ENCODE peak calls at places on chromosomes 13 and 19, in six cellular contexts. One of them, this sample, is unnamed. For H3K4me1, the result is how much of the 10 kb centered on the place peaks cover.

GRCh38 chr13:99505814-99506269 is 4.6 kb downstream of the TM9SF2 start:
- DNase-seq in aorta: no peak
- DNase-seq in Panc1: no peak
- DNase-seq in mucosa of descending colon: no peak
- DNase-seq in transverse colon: no peak
- DNase-seq in adrenal gland: no peak
- DNase-seq in this sample: no peak

GRCh38 chr13:93244141-93244917 is 17.7 kb downstream of the GPC6 start:
- DNase-seq in aorta: no peak
- DNase-seq in mucosa of descending colon: no peak
- DNase-seq in transverse colon: no peak
- DNase-seq in Panc1: no peak
- DNase-seq in adrenal gland: no peak
- DNase-seq in this sample: no peak

GRCh38 chr13:73698859-73699258 is 435.3 kb downstream of the KLF12 start:
- DNase-seq in mucosa of descending colon: no peak
- DNase-seq in transverse colon: no peak
- DNase-seq in adrenal gland: no peak
- DNase-seq in aorta: no peak
- DNase-seq in Panc1: no peak
- DNase-seq in this sample: no peak

GRCh38 chr13:97188207-97188606 is 33.9 kb upstream of the MBNL2 start:
- DNase-seq in adrenal gland: no peak
- DNase-seq in mucosa of descending colon: no peak
- DNase-seq in aorta: no peak
- DNase-seq in transverse colon: no peak
- DNase-seq in Panc1: no peak
- DNase-seq in this sample: no peak

GRCh38 chr13:83377486-83377885 is 504.8 kb downstream of the SLITRK1 start:
- DNase-seq in aorta: no peak
- DNase-seq in Panc1: no peak
- DNase-seq in mucosa of descending colon: no peak
- DNase-seq in transverse colon: no peak
- DNase-seq in adrenal gland: no peak
- DNase-seq in this sample: no peak

GRCh38 chr19:17762505-17763229 is 11.4 kb downstream of the FCHO1 start:
- DNase-seq in aorta: peak
- DNase-seq in adrenal gland: no peak
- DNase-seq in mucosa of descending colon: no peak
- DNase-seq in transverse colon: peak
- DNase-seq in Panc1: no peak
- DNase-seq in this sample: peak

GRCh38 chr13:73411067-73411809 is 352.4 kb downstream of the KLF5 start:
- DNase-seq in transverse colon: no peak
- DNase-seq in adrenal gland: no peak
- DNase-seq in Panc1: no peak
- DNase-seq in aorta: no peak
- DNase-seq in mucosa of descending colon: no peak
- DNase-seq in this sample: no peak

GRCh38 chr13:31207630-31208549 is 8.1 kb downstream of the B3GLCT start:
- DNase-seq in mucosa of descending colon: no peak
- DNase-seq in adrenal gland: no peak
- DNase-seq in Panc1: no peak
- DNase-seq in aorta: no peak
- DNase-seq in transverse colon: no peak
- DNase-seq in this sample: no peak

GRCh38 chr13:34356686-34357434 is 538.9 kb downstream of the RFC3 start:
- DNase-seq in mucosa of descending colon: no peak
- DNase-seq in transverse colon: no peak
- DNase-seq in aorta: no peak
- DNase-seq in Panc1: no peak
- DNase-seq in adrenal gland: no peak
- DNase-seq in this sample: no peak

GRCh38 chr13:25571237-25571636 is 199.5 kb downstream of the ATP8A2 start:
- DNase-seq in Panc1: no peak
- DNase-seq in transverse colon: no peak
- DNase-seq in adrenal gland: no peak
- DNase-seq in aorta: no peak
- DNase-seq in mucosa of descending colon: no peak
- DNase-seq in this sample: no peak

GRCh38 chr19:6750062-6750461 is 10.6 kb downstream of the TRIP10 start:
- DNase-seq in Panc1: no peak
- DNase-seq in mucosa of descending colon: peak
- DNase-seq in aorta: peak
- DNase-seq in adrenal gland: no peak
- DNase-seq in transverse colon: no peak
- DNase-seq in this sample: no peak

GRCh38 chr19:32178841-32179410 is 166.5 kb upstream of the ZNF507 start:
- DNase-seq in Panc1: no peak
- DNase-seq in aorta: no peak
- DNase-seq in transverse colon: no peak
- DNase-seq in adrenal gland: peak
- DNase-seq in mucosa of descending colon: no peak
- DNase-seq in this sample: no peak

GRCh38 chr19:54364775-54365257 is at the start of gene LAIR1:
- DNase-seq in Panc1: no peak
- DNase-seq in adrenal gland: peak
- DNase-seq in aorta: peak
- DNase-seq in transverse colon: peak
- DNase-seq in mucosa of descending colon: peak
- DNase-seq in this sample: no peak

DNA sequence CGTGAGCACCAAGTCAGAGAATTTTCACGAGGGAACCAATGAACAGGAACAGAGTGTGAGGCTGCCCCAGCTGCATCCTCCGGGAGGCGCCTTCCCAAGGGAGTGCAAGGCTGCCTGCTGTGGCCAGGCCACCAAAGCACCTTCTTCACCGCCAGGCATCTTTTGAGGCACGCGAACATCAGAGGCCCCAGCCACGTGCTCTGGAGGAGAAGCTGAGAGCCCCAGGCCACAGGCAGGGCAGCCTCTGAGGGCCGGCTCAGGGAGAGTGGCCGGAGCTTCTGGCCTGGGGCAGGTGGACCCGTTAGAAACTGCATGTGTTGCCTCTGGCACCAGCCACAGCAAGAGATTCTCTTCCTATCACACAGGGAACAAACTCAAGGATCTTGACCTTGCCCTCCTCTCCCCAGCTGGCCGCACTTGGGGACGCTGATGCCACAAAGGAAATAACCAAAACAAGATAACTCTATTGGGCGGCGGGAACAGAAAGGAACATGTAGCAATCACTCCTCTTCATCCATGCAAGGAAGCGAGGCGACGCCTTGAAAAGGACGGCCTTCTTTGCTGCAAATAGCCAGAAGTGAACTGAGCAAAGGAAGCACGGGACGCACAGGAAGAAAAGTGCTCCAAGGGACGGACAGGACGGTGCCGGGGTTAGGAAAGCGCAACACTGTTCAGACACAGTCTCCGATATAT is 19.9 kb downstream of the GAS6 start:
- DNase-seq in mucosa of descending colon: peak
- DNase-seq in Panc1: no peak
- DNase-seq in adrenal gland: peak
- DNase-seq in aorta: peak
- DNase-seq in transverse colon: no peak
- DNase-seq in this sample: no peak
- H3K4me1 ChIP-seq in mucosa of descending colon: under half
- H3K4me1 ChIP-seq in Panc1: under half
- H3K4me1 ChIP-seq in adrenal gland: under half
- H3K4me1 ChIP-seq in aorta: under half
- H3K4me1 ChIP-seq in transverse colon: under half
- H3K4me1 ChIP-seq in this sample: under half

GRCh38 chr19:10763828-10764339 is 46.0 kb downstream of the DNM2 start:
- DNase-seq in aorta: no peak
- DNase-seq in adrenal gland: no peak
- DNase-seq in transverse colon: no peak
- DNase-seq in Panc1: no peak
- DNase-seq in mucosa of descending colon: no peak
- DNase-seq in this sample: no peak

GRCh38 chr19:10764340-10764894 is 46.5 kb downstream of the DNM2 start:
- DNase-seq in adrenal gland: no peak
- DNase-seq in Panc1: no peak
- DNase-seq in transverse colon: peak
- DNase-seq in aorta: no peak
- DNase-seq in mucosa of descending colon: peak
- DNase-seq in this sample: no peak

GRCh38 chr19:10763399-10763798 is 45.5 kb downstream of the DNM2 start:
- DNase-seq in mucosa of descending colon: no peak
- DNase-seq in Panc1: no peak
- DNase-seq in adrenal gland: no peak
- DNase-seq in aorta: no peak
- DNase-seq in transverse colon: no peak
- DNase-seq in this sample: no peak

GRCh38 chr19:10761443-10762242 is 43.8 kb downstream of the DNM2 start:
- DNase-seq in mucosa of descending colon: peak
- DNase-seq in transverse colon: peak
- DNase-seq in adrenal gland: no peak
- DNase-seq in Panc1: no peak
- DNase-seq in aorta: peak
- DNase-seq in this sample: peak

DNA sequence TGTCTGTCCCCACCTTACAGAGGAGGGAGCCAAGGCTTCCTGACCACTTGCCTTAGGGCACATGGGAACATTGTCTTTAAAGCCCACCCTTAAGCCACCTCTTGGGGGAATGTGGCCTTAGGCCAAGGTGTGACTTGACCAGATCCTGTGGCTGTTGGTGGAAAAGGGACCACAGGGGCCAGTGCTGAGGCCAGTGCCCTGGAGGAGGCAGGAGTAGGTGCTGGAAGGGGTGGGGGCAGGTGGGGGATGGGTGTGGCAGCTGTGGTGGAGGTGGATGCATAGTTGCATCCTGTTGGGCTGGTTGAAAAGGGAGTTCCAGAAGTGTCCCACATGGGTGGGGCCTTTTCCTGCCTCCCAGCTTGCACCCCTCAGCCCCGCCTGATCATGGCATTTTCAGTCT is 44.8 kb downstream of the DNM2 start:
- DNase-seq in Panc1: no peak
- DNase-seq in adrenal gland: no peak
- DNase-seq in aorta: no peak
- DNase-seq in mucosa of descending colon: peak
- DNase-seq in transverse colon: peak
- DNase-seq in this sample: no peak
- H3K4me1 ChIP-seq in Panc1: under half
- H3K4me1 ChIP-seq in adrenal gland: under half
- H3K4me1 ChIP-seq in aorta: under half
- H3K4me1 ChIP-seq in mucosa of descending colon: half or more
- H3K4me1 ChIP-seq in transverse colon: half or more
- H3K4me1 ChIP-seq in this sample: under half

GRCh38 chr19:1173845-1174809 is at the start of gene SBNO2:
- DNase-seq in aorta: peak
- DNase-seq in adrenal gland: peak
- DNase-seq in Panc1: no peak
- DNase-seq in transverse colon: peak
- DNase-seq in mucosa of descending colon: peak
- DNase-seq in this sample: peak
- H3K4me1 ChIP-seq in aorta: under half
- H3K4me1 ChIP-seq in adrenal gland: under half
- H3K4me1 ChIP-seq in Panc1: under half
- H3K4me1 ChIP-seq in transverse colon: under half
- H3K4me1 ChIP-seq in mucosa of descending colon: under half
- H3K4me1 ChIP-seq in this sample: under half

DNA sequence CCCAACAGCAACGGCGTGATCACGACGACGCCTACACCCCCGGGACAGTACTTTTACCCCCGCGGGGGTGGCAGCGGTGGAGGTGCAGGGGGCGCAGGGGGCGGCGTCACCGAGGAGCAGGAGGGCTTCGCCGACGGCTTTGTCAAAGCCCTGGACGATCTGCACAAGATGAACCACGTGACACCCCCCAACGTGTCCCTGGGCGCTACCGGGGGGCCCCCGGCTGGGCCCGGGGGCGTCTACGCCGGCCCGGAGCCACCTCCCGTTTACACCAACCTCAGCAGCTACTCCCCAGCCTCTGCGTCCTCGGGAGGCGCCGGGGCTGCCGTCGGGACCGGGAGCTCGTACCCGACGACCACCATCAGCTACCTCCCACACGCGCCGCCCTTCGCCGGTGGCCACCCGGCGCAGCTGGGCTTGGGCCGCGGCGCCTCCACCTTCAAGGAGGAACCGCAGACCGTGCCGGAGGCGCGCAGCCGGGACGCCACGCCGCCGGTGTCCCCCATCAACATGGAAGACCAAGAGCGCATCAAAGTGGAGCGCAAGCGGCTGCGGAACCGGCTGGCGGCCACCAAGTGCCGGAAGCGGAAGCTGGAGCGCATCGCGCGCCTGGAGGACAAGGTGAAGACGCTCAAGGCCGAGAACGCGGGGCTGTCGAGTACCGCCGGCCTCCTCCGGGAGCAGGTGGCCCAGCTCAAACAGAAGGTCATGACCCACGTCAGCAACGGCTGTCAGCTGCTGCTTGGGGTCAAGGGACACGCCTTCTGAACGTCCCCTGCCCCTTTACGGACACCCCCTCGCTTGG is 964 bp downstream of the JUNB start:
- DNase-seq in mucosa of descending colon: peak
- DNase-seq in aorta: peak
- DNase-seq in transverse colon: peak
- DNase-seq in adrenal gland: peak
- DNase-seq in Panc1: no peak
- DNase-seq in this sample: no peak
- H3K4me1 ChIP-seq in mucosa of descending colon: under half
- H3K4me1 ChIP-seq in aorta: under half
- H3K4me1 ChIP-seq in transverse colon: under half
- H3K4me1 ChIP-seq in adrenal gland: under half
- H3K4me1 ChIP-seq in Panc1: under half
- H3K4me1 ChIP-seq in this sample: under half

GRCh38 chr13:113497217-113497616 is 6.7 kb upstream of the DCUN1D2 start:
- DNase-seq in Panc1: no peak
- DNase-seq in transverse colon: no peak
- DNase-seq in aorta: no peak
- DNase-seq in adrenal gland: peak
- DNase-seq in mucosa of descending colon: no peak
- DNase-seq in this sample: no peak
- H3K4me1 ChIP-seq in Panc1: under half
- H3K4me1 ChIP-seq in transverse colon: under half
- H3K4me1 ChIP-seq in aorta: under half
- H3K4me1 ChIP-seq in adrenal gland: under half
- H3K4me1 ChIP-seq in mucosa of descending colon: under half
- H3K4me1 ChIP-seq in this sample: under half

GRCh38 chr19:15251749-15252397 is 19.6 kb upstream of the EPHX3 start:
- DNase-seq in Panc1: no peak
- DNase-seq in adrenal gland: peak
- DNase-seq in mucosa of descending colon: peak
- DNase-seq in aorta: peak
- DNase-seq in transverse colon: peak
- DNase-seq in this sample: no peak
- H3K4me1 ChIP-seq in Panc1: under half
- H3K4me1 ChIP-seq in adrenal gland: under half
- H3K4me1 ChIP-seq in mucosa of descending colon: under half
- H3K4me1 ChIP-seq in aorta: under half
- H3K4me1 ChIP-seq in transverse colon: half or more
- H3K4me1 ChIP-seq in this sample: under half

This sample was measured in iPS DF 6.9.